ENCODE peak calls at places on chromosomes 5 and 9, in nine cellular contexts. L is right atrium auricular region; J is K562; Q is heart left ventricle; D is endodermal cell; O is PC-9; E is H1; C is neural progenitor cell; P is CD8-positive, alpha-beta memory T cell. B is an unnamed sample. For H3K4me1, the result is how much of the 10 kb centered on the place peaks cover.

GRCh38 chr9:20872340-20872977 is 159.0 kb downstream of the HACD4 start:
- DNase-seq in P (no peak), Q (no peak), D (no peak), J (no peak), O (peak), L (no peak), C (peak), E (no peak), B (no peak)

GRCh38 chr5:39076757-39077475 is 2.7 kb upstream of the RICTOR start:
- DNase-seq in P (no peak), E (no peak), Q (no peak), J (peak), C (no peak), O (peak), L (no peak), D (no peak), B (no peak)

GRCh38 chr9:136521541-136521940 is 24.3 kb downstream of the NOTCH1 start:
- DNase-seq in O (no peak), J (no peak), L (no peak), E (no peak), Q (peak), C (no peak), D (no peak), P (no peak), B (no peak)

GRCh38 chr5:175880213-175880612 is 8.8 kb downstream of the CPLX2 start:
- DNase-seq in P (no peak), J (no peak), C (peak), O (no peak), Q (no peak), D (no peak), E (no peak), L (no peak), B (no peak)

GRCh38 chr5:94442971-94443370 is 175.4 kb downstream of the KIAA0825 start:
- DNase-seq in D (no peak), E (no peak), C (no peak), J (no peak), Q (no peak), L (no peak), O (no peak), P (no peak), B (no peak)

GRCh38 chr9:115015018-115015635 is 84.7 kb upstream of the TNFSF8 start:
- DNase-seq in J (peak), Q (no peak), L (no peak), C (peak), O (no peak), D (peak), E (peak), P (no peak), B (no peak)

GRCh38 chr9:77843088-77843985 is 188.3 kb downstream of the GNAQ start:
- DNase-seq in Q (no peak), C (no peak), P (no peak), E (no peak), J (peak), D (peak), O (no peak), L (no peak), B (no peak)

GRCh38 chr5:141608557-141608956 is 10.2 kb downstream of the DIAPH1 start:
- DNase-seq in O (no peak), D (no peak), J (no peak), L (no peak), C (no peak), P (no peak), E (no peak), Q (no peak), B (no peak)

GRCh38 chr9:107484117-107484723 is 5.3 kb downstream of the KLF4 start:
- DNase-seq in P (no peak), J (peak), O (peak), C (peak), D (peak), L (no peak), Q (peak), E (no peak), B (no peak)

GRCh38 chr5:88889165-88890069 is 6.4 kb upstream of the MEF2C start:
- DNase-seq in Q (peak), C (peak), P (no peak), D (peak), E (peak), L (peak), O (no peak), J (no peak), B (no peak)

GRCh38 chr5:55004728-55005127 is 19.3 kb upstream of the GZMK start:
- DNase-seq in D (no peak), C (no peak), O (no peak), J (no peak), P (no peak), L (no peak), Q (no peak), E (no peak), B (no peak)

GRCh38 chr9:127097683-127098082 is 24.8 kb downstream of the ANGPTL2 start:
- DNase-seq in L (no peak), O (no peak), Q (no peak), E (no peak), P (no peak), J (no peak), C (no peak), D (no peak), B (no peak)

GRCh38 chr5:30100148-30100547 is 1093.3 kb upstream of the CDH6 start:
- DNase-seq in C (no peak), O (no peak), P (no peak), J (no peak), D (no peak), L (no peak), Q (no peak), E (no peak), B (no peak)

GRCh38 chr5:172028167-172028566 is 21.7 kb upstream of the FBXW11 start:
- DNase-seq in D (no peak), Q (no peak), C (no peak), J (no peak), L (no peak), P (no peak), E (no peak), O (no peak), B (no peak)

GRCh38 chr5:59126665-59127354 is 543.9 kb downstream of the RAB3C start:
- DNase-seq in P (no peak), L (no peak), O (no peak), J (no peak), D (no peak), C (no peak), E (no peak), Q (no peak), B (no peak)

GRCh38 chr9:104856413-104856941 is 71.5 kb downstream of the ABCA1 start:
- DNase-seq in L (no peak), E (no peak), Q (no peak), O (peak), C (peak), P (no peak), J (no peak), D (no peak), B (no peak)

GRCh38 chr9:125541840-125542243 is 165.2 kb downstream of the MAPKAP1 start:
- DNase-seq in D (no peak), P (no peak), E (no peak), O (no peak), J (no peak), L (no peak), Q (peak), C (no peak), B (no peak)

GRCh38 chr9:89999176-89999533 is 394.3 kb downstream of the GADD45G start:
- DNase-seq in O (peak), Q (no peak), L (no peak), D (no peak), J (no peak), C (no peak), P (no peak), E (no peak), B (no peak)

GRCh38 chr5:158640581-158640980 is 459.1 kb downstream of the EBF1 start:
- DNase-seq in O (no peak), D (no peak), L (no peak), J (no peak), P (no peak), C (no peak), E (no peak), Q (no peak), B (no peak)

DNA sequence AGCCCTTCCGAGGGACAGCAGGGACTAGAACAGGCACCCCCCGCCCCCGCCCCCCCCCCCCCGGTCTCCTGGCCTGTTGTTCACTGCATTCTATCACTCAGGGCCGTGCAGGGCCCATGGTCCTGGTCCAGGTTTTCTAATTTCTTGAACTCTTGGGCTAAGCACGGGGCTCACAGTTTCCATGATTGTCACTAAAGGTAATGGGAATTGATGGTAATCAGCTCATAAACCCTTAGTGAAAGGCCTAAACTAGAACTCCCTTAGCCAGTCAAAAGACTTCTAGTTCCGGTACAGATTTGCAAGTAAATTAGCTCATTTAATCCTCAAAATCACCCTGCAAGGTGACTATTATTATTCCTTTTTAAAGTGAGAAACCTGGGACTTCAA is 14.7 kb upstream of the PWWP2A start:
- DNase-seq in O (no peak), J (no peak), Q (no peak), P (no peak), L (no peak), D (no peak), C (peak), E (no peak), B (no peak)
- H3K4me3 ChIP-seq in O (no peak), J (no peak), Q (no peak), P (no peak), L (no peak), D (no peak), C (peak), E (peak), B (peak)

DNA sequence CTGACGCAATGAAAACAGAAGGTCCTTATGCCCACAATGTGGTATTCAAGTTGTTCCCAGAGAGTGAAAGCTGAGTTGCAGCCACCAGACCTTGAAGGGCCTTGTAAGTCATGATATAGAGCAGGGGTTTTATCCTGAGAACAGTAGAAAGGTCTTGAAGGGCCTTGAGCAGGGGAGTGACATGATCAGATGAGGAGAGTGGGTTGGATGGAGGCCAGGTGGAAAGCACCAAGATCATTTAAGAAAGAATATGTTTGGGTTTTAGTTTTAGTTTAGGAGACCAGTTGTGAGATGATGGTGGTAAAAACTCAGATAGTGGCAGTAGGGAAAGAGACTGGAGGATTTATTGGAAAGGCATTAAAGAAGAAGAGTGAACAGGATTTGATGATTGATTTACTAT is 5.9 kb downstream of the ITGA2 start:
- DNase-seq in L (no peak), C (no peak), D (no peak), Q (no peak), J (no peak), P (no peak), O (no peak), E (no peak), B (no peak)
- H3K4me1 ChIP-seq in L (under half), C (under half), D (under half), Q (under half), J (under half), P (under half), O (half or more), E (under half), B (under half)

DNA sequence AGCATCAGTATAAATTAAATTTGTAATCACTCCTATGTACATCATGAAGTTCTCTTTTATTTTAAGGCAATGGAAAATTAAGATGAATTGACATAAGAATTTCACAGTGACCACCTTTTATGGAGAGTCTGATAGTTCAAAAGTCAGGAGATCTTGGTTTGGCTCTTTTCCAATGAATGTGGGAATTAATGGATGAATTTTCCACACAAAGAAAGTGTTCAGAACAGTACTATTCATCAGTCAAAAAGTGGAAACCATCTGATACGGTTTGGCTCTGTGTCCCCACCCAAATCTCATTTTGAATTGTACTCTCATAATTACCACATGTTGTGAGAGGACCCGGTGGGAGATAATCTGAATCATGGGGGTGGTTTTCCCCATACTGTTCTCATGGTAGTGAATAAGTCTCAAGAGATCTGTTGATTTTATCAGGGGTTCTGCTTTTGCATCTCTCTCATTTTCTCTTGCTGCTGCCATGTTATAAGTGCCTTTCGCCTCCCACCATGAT is 24.5 kb downstream of the CCDC125 start:
- DNase-seq in C (no peak), L (no peak), P (no peak), O (no peak), J (no peak), E (no peak), D (no peak), Q (no peak), B (no peak)
- H3K27ac ChIP-seq in C (no peak), L (no peak), P (no peak), O (no peak), J (no peak), E (no peak), D (no peak), Q (no peak), B (no peak)

DNA sequence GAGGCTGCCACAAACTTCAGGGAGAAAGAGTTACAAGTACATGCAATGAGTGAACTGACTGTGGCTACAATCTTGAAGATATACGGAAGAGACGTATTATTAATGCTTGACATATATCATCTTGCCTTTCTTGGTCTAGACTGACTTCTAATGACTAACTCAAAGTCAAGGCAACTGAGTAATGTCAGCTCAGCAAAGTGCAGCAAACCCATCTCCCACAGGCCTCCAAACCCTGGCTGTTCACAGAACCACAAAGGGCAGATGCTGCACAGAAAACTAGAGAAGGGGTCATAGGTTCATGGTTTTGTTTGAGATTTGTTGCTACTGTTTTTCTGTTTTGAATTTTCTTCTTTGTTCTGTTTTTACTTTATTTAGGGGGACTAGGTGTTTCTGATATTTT is 21.0 kb downstream of the IL7R start:
- DNase-seq in C (no peak), O (no peak), L (no peak), Q (no peak), D (no peak), J (no peak), P (no peak), E (no peak), B (no peak)
- H3K4me3 ChIP-seq in C (no peak), O (no peak), L (no peak), Q (no peak), D (no peak), J (no peak), P (no peak), E (no peak), B (no peak)

GRCh38 chr9:108617661-108618060 is 238.1 kb downstream of the ACTL7B start:
- DNase-seq in J (no peak), P (no peak), D (no peak), C (no peak), O (peak), E (no peak), Q (no peak), L (no peak), B (no peak)
- H3K4me1 ChIP-seq in J (under half), P (under half), D (under half), C (under half), O (under half), E (under half), Q (under half), L (under half), B (under half)

GRCh38 chr5:135005076-135005475 is 29.0 kb downstream of the PITX1 start:
- DNase-seq in D (peak), J (no peak), P (no peak), O (no peak), E (no peak), Q (no peak), L (no peak), C (no peak), B (no peak)
- H3K27ac ChIP-seq in D (no peak), J (no peak), P (no peak), O (no peak), E (no peak), Q (no peak), L (no peak), C (no peak), B (no peak)

DNA sequence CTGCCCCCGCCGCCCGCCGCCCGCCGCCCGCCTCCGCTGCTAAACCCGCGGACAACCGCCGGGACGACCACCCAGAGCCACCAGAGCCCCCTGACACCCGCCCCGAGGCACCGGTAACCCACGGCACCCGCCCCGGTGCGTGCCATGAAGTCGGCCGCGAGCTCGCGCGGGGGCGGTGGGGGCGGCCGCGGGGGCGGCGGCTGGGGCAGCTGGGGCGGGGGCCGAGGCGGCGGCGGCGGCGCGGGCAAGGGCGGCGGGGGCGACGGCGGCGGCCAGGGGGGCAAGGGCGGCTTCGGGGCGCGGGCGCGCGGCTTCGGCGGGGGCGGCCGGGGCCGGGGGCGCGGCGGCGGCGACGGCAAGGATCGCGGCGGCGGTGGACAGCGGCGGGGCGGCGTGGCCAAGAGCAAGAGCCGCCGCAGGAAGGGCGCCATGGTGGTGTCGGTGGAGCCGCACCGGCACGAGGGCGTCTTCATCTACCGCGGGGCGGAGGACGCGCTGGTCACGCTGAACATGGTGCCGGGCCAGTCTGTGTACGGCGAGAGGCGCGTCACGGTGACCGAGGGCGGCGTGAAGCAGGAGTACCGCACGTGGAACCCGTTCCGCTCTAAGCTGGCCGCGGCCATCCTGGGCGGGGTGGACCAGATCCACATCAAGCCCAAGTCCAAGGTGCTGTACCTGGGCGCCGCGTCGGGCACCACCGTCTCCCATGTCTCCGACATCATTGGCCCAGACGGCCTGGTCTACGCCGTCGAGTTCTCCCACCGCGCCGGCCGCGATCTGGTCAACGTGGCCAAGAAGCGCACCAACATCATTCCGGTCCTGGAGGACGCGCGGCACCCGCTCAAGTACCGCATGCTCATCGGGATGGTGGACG is 493 bp downstream of the FBLL1 start:
- DNase-seq in C (peak), O (no peak), Q (no peak), J (no peak), P (no peak), L (no peak), E (no peak), D (peak), B (no peak)
- H3K4me3 ChIP-seq in C (peak), O (no peak), Q (peak), J (no peak), P (no peak), L (peak), E (peak), D (no peak), B (peak)

DNA sequence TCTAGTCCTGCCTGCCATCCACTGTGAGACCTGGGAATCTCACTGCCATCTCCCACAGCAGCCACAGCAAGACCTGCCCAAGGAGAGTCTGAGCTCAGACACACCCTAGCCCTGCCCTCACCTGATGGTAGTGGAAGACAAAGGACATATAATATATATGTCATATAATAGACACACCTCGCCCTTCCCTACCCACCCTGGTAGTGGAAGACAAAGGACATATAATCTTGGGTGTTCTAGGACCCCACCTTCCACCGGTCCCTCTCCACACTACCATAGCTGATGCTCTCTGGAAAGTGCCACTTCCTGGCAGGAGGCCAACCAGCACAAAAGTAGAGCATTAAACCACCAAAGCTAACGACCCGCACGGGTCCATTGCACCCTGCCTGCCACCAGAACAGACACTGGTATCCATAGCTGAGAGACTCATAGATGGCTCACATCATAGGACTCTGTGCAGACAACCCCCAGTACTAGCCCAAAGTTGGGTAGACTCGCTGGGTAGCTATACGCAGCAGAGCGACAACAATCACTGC is 545.6 kb downstream of the CAAP1 start:
- DNase-seq in J (no peak), C (no peak), L (no peak), P (no peak), E (no peak), Q (no peak), O (no peak), D (no peak), B (no peak)
- H3K4me1 ChIP-seq in J (under half), C (under half), L (under half), P (under half), E (under half), Q (under half), O (under half), D (under half), B (under half)

B was measured in vagina.